ENCODE peak calls at places on chromosomes 5 and 9, in nine cellular contexts. T, Z, K, D, P, M, H, W and G are unnamed samples. For H3K4me1 and H3K27me3, the result is how much of the 10 kb centered on the place peaks cover.

GRCh38 chr5:94517490-94518108 is 100.8 kb downstream of the KIAA0825 start:
- DNase-seq in H (no peak), P (no peak), T (no peak), M (no peak), W (no peak), K (no peak), Z (no peak), D (no peak), G (no peak)

GRCh38 chr5:143674469-143674786 is 137.5 kb upstream of the HMHB1 start:
- DNase-seq in T (no peak), M (no peak), P (no peak), K (no peak), D (no peak), H (no peak), W (no peak), Z (no peak), G (no peak)

GRCh38 chr5:134794819-134795218 is 36.2 kb downstream of the DDX46 start:
- DNase-seq in K (no peak), P (no peak), D (no peak), Z (no peak), T (no peak), H (no peak), W (no peak), M (no peak), G (no peak)

GRCh38 chr5:141003791-141004601 is 37.7 kb downstream of the PCDHAC2 start:
- DNase-seq in Z (no peak), D (peak), W (no peak), T (no peak), K (no peak), P (peak), M (no peak), H (no peak), G (no peak)

GRCh38 chr9:85941966-85942912 is 1.3 kb downstream of the NAA35 start:
- DNase-seq in D (no peak), P (no peak), T (peak), W (no peak), H (no peak), Z (no peak), M (no peak), K (no peak), G (no peak)

GRCh38 chr5:55817030-55817429 is 34.1 kb upstream of the IL31RA start:
- DNase-seq in P (no peak), Z (no peak), T (no peak), K (no peak), M (no peak), D (no peak), W (no peak), H (no peak), G (no peak)

GRCh38 chr5:100553209-100553608 is 18.0 kb downstream of the FAM174A start:
- DNase-seq in Z (no peak), M (no peak), H (no peak), P (no peak), K (no peak), T (no peak), W (no peak), D (no peak), G (no peak)

GRCh38 chr5:102764381-102765005 is 9.4 kb downstream of the PAM start:
- DNase-seq in H (no peak), T (peak), W (no peak), D (no peak), M (no peak), K (no peak), Z (no peak), P (no peak), G (no peak)

GRCh38 chr5:89117131-89117644 is 234.2 kb upstream of the MEF2C start:
- DNase-seq in Z (no peak), T (no peak), P (no peak), H (no peak), D (no peak), M (no peak), K (no peak), W (peak), G (peak)

GRCh38 chr5:152404494-152404893 is 585 bp downstream of the NMUR2 start:
- DNase-seq in W (no peak), T (no peak), H (no peak), P (no peak), Z (no peak), M (no peak), D (no peak), K (no peak), G (no peak)

GRCh38 chr9:79581794-79582193 is 10.0 kb downstream of the TLE4 start:
- DNase-seq in P (no peak), T (peak), D (no peak), M (peak), Z (no peak), K (no peak), W (no peak), H (no peak), G (no peak)

GRCh38 chr5:172795401-172795977 is 24.5 kb upstream of the DUSP1 start:
- DNase-seq in P (peak), W (no peak), Z (peak), D (peak), T (no peak), M (no peak), K (no peak), H (no peak), G (peak)

GRCh38 chr9:92616199-92617129 is 53.5 kb downstream of the IPPK start:
- DNase-seq in K (no peak), P (peak), W (no peak), H (peak), T (no peak), D (peak), Z (no peak), M (no peak), G (no peak)

GRCh38 chr9:78030553-78031270 is 899 bp downstream of the GNAQ start:
- DNase-seq in T (peak), D (peak), K (peak), H (peak), Z (peak), W (peak), M (peak), P (peak), G (peak)

GRCh38 chr5:13843181-13843846 is 101.2 kb downstream of the DNAH5 start:
- DNase-seq in K (no peak), Z (no peak), P (no peak), D (no peak), T (no peak), H (no peak), W (no peak), M (no peak), G (no peak)

GRCh38 chr5:93941897-93942296 is 200.5 kb upstream of the POU5F2 start:
- DNase-seq in H (no peak), T (no peak), K (no peak), W (no peak), D (no peak), M (no peak), P (no peak), Z (no peak), G (no peak)

GRCh38 chr9:131986576-131986975 is 93.1 kb downstream of the MED27 start:
- DNase-seq in D (no peak), H (no peak), P (no peak), T (no peak), W (no peak), K (no peak), Z (no peak), M (no peak), G (no peak)

GRCh38 chr5:179225387-179225786 is 119.9 kb downstream of the ADAMTS2 start:
- DNase-seq in Z (no peak), M (no peak), K (peak), H (no peak), P (no peak), D (no peak), W (no peak), T (no peak), G (no peak)

GRCh38 chr5:177434437-177434836 is 8.0 kb downstream of the GRK6 start:
- DNase-seq in D (no peak), T (peak), Z (no peak), K (no peak), H (no peak), M (no peak), W (no peak), P (no peak), G (no peak)

GRCh38 chr9:32526707-32527048 is 682 bp upstream of the RIGI start:
- DNase-seq in H (no peak), P (no peak), T (no peak), W (no peak), M (no peak), Z (no peak), K (no peak), D (no peak), G (no peak)

GRCh38 chr5:28766565-28767158 is 1728.3 kb upstream of the CDH9 start:
- DNase-seq in Z (no peak), P (no peak), M (no peak), H (no peak), K (no peak), W (peak), D (no peak), T (no peak), G (no peak)

GRCh38 chr5:63135306-63135705 is 556.7 kb downstream of the LRRC70 start:
- DNase-seq in M (no peak), W (no peak), T (no peak), P (no peak), D (no peak), Z (no peak), H (no peak), K (no peak), G (no peak)

GRCh38 chr5:21236896-21237830 is 1249.2 kb upstream of the CDH18 start:
- DNase-seq in D (no peak), W (no peak), T (no peak), M (no peak), P (no peak), Z (no peak), H (no peak), K (no peak), G (no peak)

GRCh38 chr9:107827884-107828283 is 338.3 kb upstream of the KLF4 start:
- DNase-seq in H (no peak), D (no peak), T (no peak), P (no peak), M (no peak), Z (no peak), W (no peak), K (no peak), G (no peak)

GRCh38 chr5:157516016-157516415 is 56.0 kb downstream of the NIPAL4 start:
- DNase-seq in T (no peak), W (no peak), D (no peak), M (no peak), H (no peak), K (no peak), P (peak), Z (no peak), G (no peak)

GRCh38 chr9:137278061-137278912 is 761 bp downstream of the TOR4A start:
- DNase-seq in P (no peak), H (no peak), M (no peak), D (no peak), W (peak), Z (no peak), K (peak), T (no peak), G (peak)
- H3K4me3 ChIP-seq in P (no peak), H (peak), M (peak), D (peak), W (peak), Z (peak), K (peak), T (no peak), G (peak)

GRCh38 chr5:148840531-148840930 is 14.1 kb downstream of the ADRB2 start:
- DNase-seq in Z (no peak), H (no peak), K (no peak), M (no peak), P (no peak), W (no peak), D (no peak), T (no peak), G (no peak)

GRCh38 chr5:148837383-148837782 is 11.0 kb downstream of the ADRB2 start:
- DNase-seq in Z (no peak), T (no peak), M (no peak), K (no peak), H (no peak), W (no peak), D (no peak), P (no peak), G (no peak)

GRCh38 chr5:148836272-148837250 is 10.2 kb downstream of the ADRB2 start:
- DNase-seq in P (no peak), D (no peak), K (no peak), T (no peak), Z (no peak), W (no peak), M (no peak), H (no peak), G (no peak)

GRCh38 chr5:148839960-148840359 is 13.5 kb downstream of the ADRB2 start:
- DNase-seq in D (no peak), P (no peak), T (no peak), K (no peak), Z (no peak), M (no peak), H (no peak), W (no peak), G (no peak)

DNA sequence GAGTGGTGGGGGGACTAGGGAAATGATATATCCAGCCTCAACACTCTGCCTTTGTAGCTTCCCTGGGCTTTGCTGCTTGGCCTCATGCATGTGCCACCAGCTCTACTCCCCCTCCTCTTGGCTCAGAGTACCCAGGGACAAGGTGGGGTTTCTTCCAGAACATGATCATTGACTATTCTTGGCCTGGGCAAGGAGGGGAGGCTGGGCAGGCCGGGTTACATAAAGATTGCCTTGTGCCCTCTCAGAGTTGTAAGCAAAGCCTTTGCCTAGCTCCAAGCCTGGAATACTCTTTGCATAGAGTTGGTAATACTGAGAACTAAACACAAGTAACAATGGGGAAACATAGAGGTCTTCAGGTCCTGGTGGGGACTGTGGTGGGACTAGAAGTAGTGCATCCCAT is 11.9 kb downstream of the ADRB2 start:
- DNase-seq in K (no peak), T (no peak), W (no peak), H (no peak), P (no peak), M (no peak), D (no peak), Z (no peak), G (no peak)
- H3K4me1 ChIP-seq in K (half or more), T (under half), W (under half), H (under half), P (under half), M (under half), D (under half), Z (half or more), G (under half)

GRCh38 chr9:133580416-133580738 is 28.8 kb downstream of the FAM163B start:
- DNase-seq in K (no peak), T (no peak), H (no peak), W (no peak), P (no peak), D (no peak), Z (no peak), M (no peak), G (no peak)

GRCh38 chr9:133580971-133581370 is 28.2 kb downstream of the FAM163B start:
- DNase-seq in K (no peak), Z (no peak), M (no peak), T (no peak), H (no peak), D (no peak), P (no peak), W (no peak), G (no peak)

GRCh38 chr9:133583111-133583510 is 26.1 kb downstream of the FAM163B start:
- DNase-seq in W (no peak), P (no peak), M (no peak), Z (no peak), T (no peak), D (no peak), K (no peak), H (no peak), G (no peak)

GRCh38 chr9:133582501-133583045 is 26.6 kb downstream of the FAM163B start:
- DNase-seq in M (no peak), Z (no peak), P (no peak), D (no peak), T (no peak), H (no peak), W (no peak), K (no peak), G (no peak)

GRCh38 chr9:133581553-133582343 is 27.4 kb downstream of the FAM163B start:
- DNase-seq in Z (peak), T (no peak), H (no peak), P (no peak), M (no peak), W (no peak), D (no peak), K (no peak), G (no peak)
- H3K27me3 ChIP-seq in Z (half or more), T (under half), H (under half), P (under half), M (under half), W (under half), D (under half), K (half or more), G (under half)

GRCh38 chr5:155013526-155013925 is at the start of gene KIF4B:
- DNase-seq in T (no peak), K (no peak), D (no peak), P (no peak), M (no peak), W (no peak), H (no peak), Z (no peak), G (no peak)
- H3K4me3 ChIP-seq in T (no peak), K (no peak), D (no peak), P (no peak), M (no peak), W (no peak), H (no peak), Z (no peak), G (no peak)

DNA sequence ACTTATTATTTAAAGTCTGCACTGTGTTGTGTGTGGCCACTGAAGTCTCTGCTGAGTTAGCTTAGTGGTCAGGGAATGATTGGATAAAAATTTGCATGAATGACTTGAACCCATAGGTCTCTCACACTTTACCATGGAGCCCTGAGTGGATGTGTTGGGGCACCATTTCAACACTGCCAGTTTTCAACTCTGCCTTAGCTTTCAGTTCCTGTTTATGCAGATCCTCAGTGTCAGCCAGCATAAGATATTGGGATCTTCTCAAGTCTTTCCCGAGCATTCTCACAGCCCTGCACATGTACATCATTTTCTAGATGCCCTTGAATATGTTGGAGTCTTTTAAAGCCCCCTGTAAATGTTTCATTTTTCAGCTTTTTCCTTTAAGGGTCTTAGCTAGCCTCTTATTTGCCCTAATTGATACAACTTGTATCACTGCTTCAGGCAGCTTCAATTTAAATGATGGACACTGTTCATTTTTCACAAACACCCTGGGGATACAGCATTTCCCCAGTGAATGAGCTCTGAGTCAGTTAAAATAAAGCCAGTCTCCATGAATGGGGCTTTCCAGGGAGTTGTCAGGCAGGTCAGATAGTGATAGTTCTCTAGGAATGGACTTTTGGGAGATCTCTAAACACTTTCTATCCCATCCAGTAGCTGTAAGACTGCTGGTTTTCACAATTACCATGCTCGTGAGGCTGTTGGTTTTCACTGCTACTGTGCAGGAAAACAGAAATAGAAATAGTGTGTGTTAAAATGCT is 211.9 kb upstream of the PAPPA start:
- DNase-seq in D (no peak), P (no peak), K (no peak), M (no peak), H (no peak), W (no peak), Z (no peak), T (no peak), G (no peak)
- H3K4me1 ChIP-seq in D (under half), P (under half), K (under half), M (under half), H (under half), W (under half), Z (under half), T (under half), G (under half)

GRCh38 chr9:126638571-126639132 is 24.9 kb downstream of the LMX1B start:
- DNase-seq in H (no peak), P (no peak), Z (no peak), T (no peak), K (no peak), M (no peak), W (no peak), D (no peak), G (no peak)

GRCh38 chr9:126642839-126643238 is 29.1 kb downstream of the LMX1B start:
- DNase-seq in T (no peak), K (no peak), W (no peak), M (no peak), Z (no peak), P (no peak), D (no peak), H (no peak), G (no peak)

GRCh38 chr9:126643945-126644527 is 30.3 kb downstream of the LMX1B start:
- DNase-seq in Z (no peak), P (peak), D (no peak), T (no peak), H (no peak), K (no peak), W (no peak), M (no peak), G (no peak)

GRCh38 chr9:126641118-126641851 is 27.6 kb downstream of the LMX1B start:
- DNase-seq in H (no peak), M (no peak), T (no peak), P (no peak), K (no peak), W (no peak), D (no peak), Z (no peak), G (no peak)

GRCh38 chr9:126642009-126642744 is 28.4 kb downstream of the LMX1B start:
- DNase-seq in W (no peak), M (no peak), Z (no peak), D (no peak), H (no peak), T (no peak), K (no peak), P (peak), G (no peak)
- H3K27me3 ChIP-seq in W (under half), M (under half), Z (half or more), D (under half), H (under half), T (under half), K (half or more), P (under half), G (under half)